ENCODE peak calls at places on chromosomes 11 and 22, in ten cellular contexts. L is A549, S is stomach, I is Peyer's patch, N is HepG2, J is endothelial cell of umbilical vein, O is transverse colon, G is suprapubic skin, U is IMR-90, W is adrenal gland. E is an unnamed sample.
A peak's percentile ranks its signal among the peaks of the same experiment; 100 is the strongest.

GRCh38 chr11:125167954-125168821 is 3.6 kb downstream of the PKNOX2 start:
- DNase-seq in L (no peak), S (peak; percentile 38), I (peak; percentile 2), N (no peak), J (no peak), O (no peak), G (no peak), U (peak; percentile 88), W (no peak), E (no peak)

GRCh38 chr11:101516546-101516945 is 67.3 kb downstream of the TRPC6 start:
- DNase-seq in L (no peak), S (no peak), I (no peak), N (no peak), J (no peak), O (no peak), G (no peak), U (no peak), W (no peak), E (peak; percentile 3)

GRCh38 chr11:71454470-71455113 is 1.6 kb downstream of the NADSYN1 start:
- DNase-seq in L (no peak), S (no peak), I (peak; percentile 62), N (no peak), J (no peak), O (peak; percentile 68), G (no peak), U (no peak), W (no peak), E (no peak)

GRCh38 chr11:16815047-16815767 is 76.8 kb downstream of the C11orf58 start:
- DNase-seq in L (no peak), S (peak; percentile 40), I (no peak), N (no peak), J (no peak), O (peak; percentile 57), G (peak; percentile 82), U (peak; percentile 27), W (peak; percentile 55), E (no peak)

GRCh38 chr11:32858731-32859130 is 29.0 kb downstream of the PRRG4 start:
- DNase-seq in L (peak; percentile 17), S (no peak), I (no peak), N (no peak), J (no peak), O (no peak), G (no peak), U (no peak), W (no peak), E (no peak)

GRCh38 chr22:35310556-35311550 is 11.2 kb downstream of the TOM1 start:
- DNase-seq in L (no peak), S (no peak), I (peak; percentile 70), N (peak; percentile 68), J (no peak), O (peak; percentile 63), G (no peak), U (no peak), W (no peak), E (no peak)

GRCh38 chr11:113997473-113997872 is 22.6 kb downstream of the HTR3A start:
- DNase-seq in L (no peak), S (no peak), I (no peak), N (no peak), J (no peak), O (no peak), G (no peak), U (no peak), W (no peak), E (no peak)

GRCh38 chr22:21942407-21942895 is 10.2 kb downstream of the PPM1F start:
- DNase-seq in L (peak; percentile 49), S (peak; percentile 38), I (peak; percentile 60), N (no peak), J (peak; percentile 97), O (peak; percentile 52), G (peak; percentile 89), U (peak; percentile 88), W (peak; percentile 79), E (no peak)

GRCh38 chr11:46246514-46246913 is 30.9 kb upstream of the CREB3L1 start:
- DNase-seq in L (no peak), S (no peak), I (no peak), N (no peak), J (no peak), O (no peak), G (no peak), U (peak; percentile 47), W (no peak), E (no peak)

GRCh38 chr11:61162092-61162935 is 1.1 kb upstream of the VPS37C start:
- DNase-seq in L (peak; percentile 62), S (peak; percentile 74), I (no peak), N (peak; percentile 69), J (peak; percentile 32), O (peak; percentile 47), G (no peak), U (peak; percentile 44), W (no peak), E (peak; percentile 57)

GRCh38 chr22:49426618-49427266 is 400.9 kb downstream of the BRD1 start:
- DNase-seq in L (no peak), S (no peak), I (no peak), N (no peak), J (no peak), O (no peak), G (no peak), U (no peak), W (no peak), E (no peak)

GRCh38 chr11:72602250-72602904 is 71.8 kb downstream of the PDE2A start:
- DNase-seq in L (no peak), S (peak; percentile 63), I (no peak), N (no peak), J (no peak), O (peak; percentile 47), G (no peak), U (no peak), W (no peak), E (no peak)

GRCh38 chr11:111707039-111707690 is 59.0 kb downstream of the PPP2R1B start:
- DNase-seq in L (no peak), S (peak; percentile 82), I (no peak), N (peak; percentile 24), J (peak; percentile 99), O (no peak), G (no peak), U (peak; percentile 95), W (no peak), E (no peak)

GRCh38 chr11:75352417-75353206 is 1.2 kb upstream of the ARRB1 start:
- DNase-seq in L (no peak), S (peak; percentile 67), I (no peak), N (no peak), J (no peak), O (peak; percentile 72), G (no peak), U (no peak), W (no peak), E (no peak)

GRCh38 chr11:73157141-73158010 is 15.3 kb upstream of the FCHSD2 start:
- DNase-seq in L (no peak), S (no peak), I (no peak), N (peak; percentile 59), J (no peak), O (peak; percentile 35), G (no peak), U (peak; percentile 81), W (peak; percentile 51), E (no peak)

GRCh38 chr11:123176785-123177184 is 18.3 kb downstream of the CLMP start:
- DNase-seq in L (no peak), S (no peak), I (no peak), N (no peak), J (no peak), O (no peak), G (no peak), U (no peak), W (no peak), E (no peak)
- TF ChIP-seq POLR2A in L (no peak), S (no peak), I (no peak), N (no peak), J (no peak), O (no peak), G (no peak), U (no peak), W (no peak), E (no peak)

GRCh38 chr22:32964411-32965057 is 93.6 kb downstream of the SYN3 start:
- DNase-seq in L (no peak), S (no peak), I (no peak), N (no peak), J (no peak), O (no peak), G (no peak), U (no peak), W (no peak), E (no peak)

GRCh38 chr22:32969502-32969901 is 88.7 kb downstream of the SYN3 start:
- DNase-seq in L (no peak), S (no peak), I (no peak), N (peak; percentile 63), J (no peak), O (no peak), G (no peak), U (no peak), W (no peak), E (no peak)

GRCh38 chr22:32971252-32971651 is 86.9 kb downstream of the SYN3 start:
- DNase-seq in L (no peak), S (no peak), I (no peak), N (no peak), J (no peak), O (no peak), G (no peak), U (no peak), W (no peak), E (no peak)

GRCh38 chr22:32967285-32968101 is 90.7 kb downstream of the SYN3 start:
- DNase-seq in L (no peak), S (no peak), I (no peak), N (peak; percentile 93), J (no peak), O (no peak), G (no peak), U (no peak), W (no peak), E (no peak)
- TF ChIP-seq POLR2A in L (no peak), S (no peak), I (no peak), N (peak; percentile 32), J (no peak), O (no peak), G (no peak), U (no peak), W (no peak), E (no peak)

GRCh38 chr11:86152006-86152862 is 83.3 kb upstream of the PICALM start:
- DNase-seq in L (no peak), S (no peak), I (no peak), N (no peak), J (peak; percentile 65), O (no peak), G (no peak), U (peak; percentile 53), W (no peak), E (no peak)
- TF ChIP-seq POLR2A in L (no peak), S (no peak), I (no peak), N (no peak), J (no peak), O (no peak), G (no peak), U (no peak), W (no peak), E (no peak)

DNA sequence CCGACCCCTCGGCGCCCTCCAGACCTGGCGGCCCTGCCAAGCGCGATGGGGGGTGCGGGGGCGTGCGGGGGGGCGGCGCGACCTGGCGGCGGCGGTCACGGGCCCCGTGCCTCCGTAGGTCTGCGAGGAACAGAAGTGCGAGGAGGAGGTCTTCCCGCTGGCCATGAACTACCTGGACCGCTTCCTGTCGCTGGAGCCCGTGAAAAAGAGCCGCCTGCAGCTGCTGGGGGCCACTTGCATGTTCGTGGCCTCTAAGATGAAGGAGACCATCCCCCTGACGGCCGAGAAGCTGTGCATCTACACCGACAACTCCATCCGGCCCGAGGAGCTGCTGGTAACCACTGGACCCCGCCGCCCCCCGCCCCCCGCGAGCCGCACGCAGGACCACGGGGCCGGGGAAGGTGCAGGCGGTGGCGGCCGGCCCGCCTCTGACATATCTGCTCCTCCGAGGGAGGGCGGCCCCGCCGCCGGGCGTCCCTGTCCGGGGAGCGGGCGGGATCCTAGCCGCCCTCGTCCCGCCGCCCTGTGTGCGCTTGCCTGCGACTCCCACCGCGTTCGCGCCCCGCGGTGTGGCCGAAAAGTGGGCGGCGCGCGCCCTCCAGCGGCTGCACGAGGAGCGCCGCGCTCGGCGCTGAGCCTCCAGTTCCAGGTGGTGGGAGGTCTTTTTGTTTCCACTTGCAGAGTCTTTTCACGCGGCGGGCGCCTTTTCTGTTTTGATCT is 2.1 kb downstream of the CCND1 start:
- DNase-seq in L (peak; percentile 80), S (peak; percentile 85), I (peak; percentile 88), N (peak; percentile 50), J (peak; percentile 77), O (peak; percentile 86), G (peak; percentile 87), U (peak; percentile 74), W (peak; percentile 73), E (peak; percentile 76)
- TF ChIP-seq POLR2A in L (no peak), S (no peak), I (no peak), N (no peak), J (no peak), O (peak; percentile 19), G (no peak), U (peak; percentile 61), W (peak; percentile 58), E (no peak)

E was measured in erythroblast.